ENCODE peak calls at places on chromosomes 6 and 20, in six cellular contexts. H is tibial nerve, Y is stomach, G is ovary, O is sigmoid colon, J is suprapubic skin. L is an unnamed sample.
A peak's percentile ranks its signal among the peaks of the same experiment; 100 is the strongest.

GRCh38 chr6:29479560-29479959 is 8.2 kb downstream of the MAS1L start:
- DNase-seq in O (no peak), Y (no peak), J (no peak), H (no peak), G (no peak), L (no peak)

GRCh38 chr6:157380458-157380778 is 572 bp upstream of the ZDHHC14 start:
- DNase-seq in G (no peak), H (no peak), Y (no peak), J (no peak), O (no peak), L (no peak)

GRCh38 chr6:41735427-41736206 is at the start of gene TFEB:
- DNase-seq in G (peak; percentile 95), J (peak; percentile 96), H (peak; percentile 92), Y (peak; percentile 97), O (peak; percentile 97), L (peak; percentile 96)

GRCh38 chr6:145735356-145736165 is at the start of gene EPM2A:
- DNase-seq in O (peak; percentile 95), Y (peak; percentile 87), G (peak; percentile 83), H (peak; percentile 58), J (peak; percentile 90), L (peak; percentile 86)

GRCh38 chr20:48411265-48411664 is 416.5 kb downstream of the PREX1 start:
- DNase-seq in J (no peak), H (no peak), O (no peak), Y (no peak), G (no peak), L (no peak)

GRCh38 chr20:60966031-60966430 is 286.0 kb upstream of the CDH4 start:
- DNase-seq in Y (no peak), O (no peak), H (no peak), J (no peak), G (no peak), L (no peak)

GRCh38 chr20:48791666-48792071 is 36.1 kb downstream of the PREX1 start:
- DNase-seq in O (no peak), G (no peak), H (no peak), J (no peak), Y (no peak), L (no peak)

GRCh38 chr6:87684895-87685654 is 17.0 kb downstream of the AKIRIN2 start:
- DNase-seq in Y (no peak), O (no peak), H (no peak), J (no peak), G (no peak), L (no peak)

GRCh38 chr6:105292689-105293339 is 110.1 kb downstream of the PREP start:
- DNase-seq in G (no peak), J (no peak), Y (no peak), H (no peak), O (no peak), L (no peak)

GRCh38 chr6:46327769-46328168 is 157.0 kb upstream of the ENPP5 start:
- DNase-seq in Y (no peak), H (no peak), J (no peak), G (no peak), O (no peak), L (peak; percentile 21)

GRCh38 chr6:80523531-80523970 is 417.1 kb downstream of the BCKDHB start:
- DNase-seq in Y (no peak), J (no peak), G (peak; percentile 30), H (no peak), O (no peak), L (no peak)

GRCh38 chr6:156699017-156699421 is 78.2 kb upstream of the ARID1B start:
- DNase-seq in O (no peak), H (no peak), Y (no peak), G (no peak), J (no peak), L (no peak)

GRCh38 chr6:128821116-128821515 is 61.8 kb upstream of the LAMA2 start:
- DNase-seq in Y (no peak), J (no peak), O (no peak), G (no peak), H (no peak), L (no peak)

GRCh38 chr6:119280080-119280479 is 69.5 kb downstream of the MAN1A1 start:
- DNase-seq in O (no peak), Y (no peak), J (no peak), G (no peak), H (no peak), L (no peak)

GRCh38 chr6:139990865-139991264 is 616.4 kb upstream of the CITED2 start:
- DNase-seq in H (no peak), G (peak; percentile 43), Y (no peak), J (no peak), O (no peak), L (no peak)

GRCh38 chr6:74578339-74578738 is 627.5 kb downstream of the COL12A1 start:
- DNase-seq in H (no peak), J (no peak), Y (no peak), G (no peak), O (no peak), L (no peak)
- H3K36me3 ChIP-seq in H (no peaks in the 10 kb centered on the region), J (no peaks in the 10 kb centered on the region), Y (no peaks in the 10 kb centered on the region), G (no peaks in the 10 kb centered on the region), O (no peaks in the 10 kb centered on the region), L (no peaks in the 10 kb centered on the region)

GRCh38 chr6:33613146-33613793 is 7.9 kb upstream of the ITPR3 start:
- DNase-seq in J (peak; percentile 76), H (no peak), G (no peak), O (no peak), Y (no peak), L (no peak)
- TF ChIP-seq EP300 in J (no peak), H (no peak), G (no peak), O (no peak), Y (no peak), L (no peak)

DNA sequence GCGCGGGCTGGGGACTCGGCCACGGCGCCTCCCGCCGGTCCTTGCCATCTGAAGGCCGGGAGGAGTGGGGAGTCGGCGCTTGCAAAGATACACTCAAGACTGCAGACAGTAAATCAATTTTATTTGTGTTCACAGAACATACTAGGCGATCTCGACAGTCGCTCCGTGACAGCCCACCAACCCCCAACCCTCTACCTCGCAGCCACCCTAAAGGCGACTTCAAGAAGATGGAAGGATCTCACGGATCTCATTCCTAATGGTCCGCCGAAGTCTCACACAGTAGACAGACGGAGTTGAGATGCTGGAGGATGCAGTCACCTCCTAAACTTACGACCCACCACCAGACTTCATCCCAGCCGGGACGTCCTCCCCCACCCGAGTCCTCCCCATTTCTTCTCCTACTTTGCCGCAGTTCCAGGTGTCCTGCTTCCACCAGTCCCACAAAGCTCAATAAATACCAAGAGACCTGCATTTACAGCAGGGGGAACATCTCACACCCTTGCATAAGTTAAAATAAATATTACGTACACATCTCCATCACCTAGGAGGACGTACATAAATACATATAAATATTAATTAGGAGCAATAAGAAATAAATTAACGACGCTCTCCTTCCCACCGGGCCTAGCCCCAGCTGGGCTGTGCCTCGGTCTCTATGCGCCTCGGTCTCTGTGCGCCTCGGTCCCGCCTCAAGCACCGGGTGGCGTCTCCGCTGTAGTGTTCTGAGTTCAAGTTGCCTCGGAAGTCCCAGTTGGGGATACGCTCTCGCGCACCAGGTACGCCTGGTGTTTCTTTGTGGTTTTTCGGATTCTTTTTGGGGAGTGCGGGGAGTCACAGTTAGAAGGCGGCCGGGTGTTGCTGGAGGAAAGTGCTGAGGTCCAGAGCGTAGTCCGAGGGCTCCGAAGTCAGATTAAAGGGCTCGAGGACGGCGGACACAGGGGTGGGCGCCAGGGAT is 889 bp upstream of the FLOT1 start:
- DNase-seq in G (peak; percentile 40), J (no peak), Y (no peak), H (no peak), O (peak; percentile 79), L (peak; percentile 47)
- TF ChIP-seq POLR2A in G (no peak), J (no peak), Y (no peak), H (no peak), O (no peak), L (no peak)

DNA sequence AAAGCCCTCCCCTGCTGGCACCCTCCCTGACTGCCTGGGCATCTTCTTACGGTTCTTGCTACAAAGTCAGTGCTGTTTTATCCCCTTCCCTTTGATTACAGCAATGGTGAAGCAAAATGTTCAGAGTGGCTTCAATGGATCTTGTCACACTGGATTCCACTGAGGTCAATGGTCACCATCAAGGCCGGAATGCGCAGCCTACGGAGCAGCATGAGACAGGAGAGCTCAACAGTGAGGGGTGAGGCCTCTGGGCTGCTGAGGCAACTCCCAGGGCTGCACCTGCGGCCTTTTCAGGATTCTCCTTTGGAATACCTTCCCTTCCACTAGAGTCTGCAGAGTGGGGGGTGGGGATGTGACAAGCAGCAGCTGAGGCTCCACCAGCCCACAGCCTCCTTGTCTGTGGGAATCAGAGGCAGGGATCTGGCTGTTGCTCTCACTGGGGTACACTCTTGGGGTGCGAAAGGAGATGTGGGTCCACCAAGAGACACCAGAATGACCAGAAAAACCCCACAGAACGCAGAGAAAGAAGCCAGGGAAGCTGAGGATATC is 40.4 kb upstream of the EMILIN3 start:
- DNase-seq in J (no peak), Y (no peak), G (no peak), O (no peak), H (no peak), L (no peak)
- H3K36me3 ChIP-seq in J (peaks cover 79% of the 10 kb centered on the region), Y (peaks cover 94% of the 10 kb centered on the region), G (no peaks in the 10 kb centered on the region), O (peaks cover 54% of the 10 kb centered on the region), H (peaks cover 85% of the 10 kb centered on the region), L (peaks cover 14% of the 10 kb centered on the region)